ENCODE peak calls at places on chromosome 10, in six cellular contexts. S is esophagus squamous epithelium, K is left ventricle myocardium inferior, N is pancreas, C is uterus, O is lower lobe of right lung. U is an unnamed sample.

GRCh38 chr10:5187852-5188251 is 2.9 kb upstream of the AKR1C8 start:
- DNase-seq in S (no peak), K (no peak), N (no peak), C (no peak), O (no peak), U (no peak)

GRCh38 chr10:102764340-102765257 is 20.9 kb downstream of the WBP1L start:
- DNase-seq in S (no peak), K (no peak), N (no peak), C (peak; percentile 70), O (no peak), U (no peak)

GRCh38 chr10:101485681-101486554 is 102.1 kb downstream of the POLL start:
- DNase-seq in S (no peak), K (no peak), N (no peak), C (peak; percentile 57), O (no peak), U (no peak)

GRCh38 chr10:44326474-44327030 is 58.3 kb downstream of the CXCL12 start:
- DNase-seq in S (no peak), K (no peak), N (no peak), C (no peak), O (no peak), U (no peak)

GRCh38 chr10:114340816-114341215 is 63.5 kb downstream of the AFAP1L2 start:
- DNase-seq in S (no peak), K (peak; percentile 40), N (no peak), C (no peak), O (no peak), U (no peak)

GRCh38 chr10:100999742-101000601 is at the start of gene LZTS2:
- DNase-seq in S (no peak), K (no peak), N (peak; percentile 33), C (no peak), O (no peak), U (no peak)

GRCh38 chr10:14889318-14889717 is 10.7 kb downstream of the SUV39H2 start:
- DNase-seq in S (no peak), K (no peak), N (no peak), C (no peak), O (no peak), U (no peak)

GRCh38 chr10:117004627-117005453 is at the start of gene SHTN1:
- DNase-seq in S (no peak), K (peak; percentile 63), N (peak; percentile 97), C (peak; percentile 78), O (peak; percentile 91), U (peak; percentile 60)

GRCh38 chr10:92200564-92200963 is 90.3 kb downstream of the CPEB3 start:
- DNase-seq in S (no peak), K (no peak), N (no peak), C (no peak), O (no peak), U (no peak)

GRCh38 chr10:61903991-61904350 is 2.5 kb downstream of the ARID5B start:
- DNase-seq in S (no peak), K (no peak), N (no peak), C (no peak), O (no peak), U (no peak)

GRCh38 chr10:100518761-100519241 is 860 bp downstream of the SEC31B start:
- DNase-seq in S (no peak), K (peak; percentile 30), N (peak; percentile 76), C (no peak), O (peak; percentile 50), U (peak; percentile 39)

GRCh38 chr10:17668435-17669184 is 24.7 kb downstream of the STAM start:
- DNase-seq in S (no peak), K (no peak), N (no peak), C (no peak), O (no peak), U (no peak)
- H3K4me3 ChIP-seq in S (no peak overlapping the region), K (no peak overlapping the region), N (no peak overlapping the region), C (no peak overlapping the region), O (no peak overlapping the region), U (no peak overlapping the region)

GRCh38 chr10:36766921-36767320 is 358.5 kb upstream of the ANKRD30A start:
- DNase-seq in S (no peak), K (no peak), N (no peak), C (no peak), O (no peak), U (no peak)
- H3K27ac ChIP-seq in S (no peak overlapping the region), K (no peak overlapping the region), N (no peak overlapping the region), C (no peak overlapping the region), O (no peak overlapping the region), U (no peak overlapping the region)

GRCh38 chr10:125000366-125001312 is 58.7 kb downstream of the ZRANB1 start:
- DNase-seq in S (no peak), K (peak; percentile 16), N (peak; percentile 64), C (peak; percentile 35), O (peak; percentile 27), U (no peak)
- TF ChIP-seq CTCF in S (no peak), K (peak; percentile 38), N (no peak), C (no peak), O (no peak), U (no peak)

GRCh38 chr10:28684986-28685580 is 7.8 kb downstream of the BAMBI start:
- DNase-seq in S (no peak), K (no peak), N (no peak), C (no peak), O (no peak), U (no peak)
- H3K4me3 ChIP-seq in S (no peak overlapping the region), K (no peak overlapping the region), N (no peak overlapping the region), C (no peak overlapping the region), O (no peak overlapping the region), U (no peak overlapping the region)

GRCh38 chr10:3931224-3931623 is 146.2 kb upstream of the KLF6 start:
- DNase-seq in S (no peak), K (no peak), N (no peak), C (no peak), O (no peak), U (no peak)

GRCh38 chr10:3926675-3927525 is 141.9 kb upstream of the KLF6 start:
- DNase-seq in S (no peak), K (no peak), N (no peak), C (no peak), O (no peak), U (no peak)

GRCh38 chr10:3928078-3928477 is 143.1 kb upstream of the KLF6 start:
- DNase-seq in S (no peak), K (no peak), N (no peak), C (no peak), O (no peak), U (no peak)

GRCh38 chr10:3926268-3926667 is 141.3 kb upstream of the KLF6 start:
- DNase-seq in S (no peak), K (no peak), N (no peak), C (no peak), O (no peak), U (no peak)

GRCh38 chr10:3928569-3928968 is 143.6 kb upstream of the KLF6 start:
- DNase-seq in S (no peak), K (no peak), N (no peak), C (no peak), O (no peak), U (no peak)
- H3K27ac ChIP-seq in S (no peak overlapping the region), K (no peak overlapping the region), N (no peak overlapping the region), C (no peak overlapping the region), O (no peak overlapping the region), U (no peak overlapping the region)

DNA sequence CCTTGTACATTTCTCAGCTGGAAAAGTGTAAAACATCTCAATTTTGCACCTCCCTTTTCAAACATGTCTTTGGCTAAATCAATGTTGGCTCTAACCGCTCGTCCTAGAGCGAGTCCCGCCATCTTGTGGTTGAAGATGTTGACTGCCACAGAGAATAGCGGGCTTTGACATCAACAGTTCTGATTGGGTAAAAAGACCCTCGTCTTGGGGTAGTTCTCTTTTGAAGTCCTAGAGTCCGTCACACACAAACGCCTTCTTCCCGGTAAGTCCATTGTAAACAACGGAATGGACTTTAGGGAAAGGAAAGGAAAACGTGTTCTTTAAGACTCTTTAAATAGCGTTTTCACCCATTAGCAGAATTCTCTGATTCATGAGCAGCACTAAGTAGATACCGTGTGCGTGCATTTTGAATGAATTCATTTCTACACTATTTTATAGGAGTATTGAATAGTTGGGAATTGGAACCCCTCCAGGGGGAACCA is 454 bp upstream of the RPP30 start:
- DNase-seq in S (no peak), K (no peak), N (peak; percentile 18), C (peak; percentile 22), O (no peak), U (no peak)
- TF ChIP-seq CTCF in S (no peak), K (peak; percentile 65), N (peak; percentile 12), C (peak; percentile 38), O (peak; percentile 41), U (peak; percentile 66)